ENCODE peak calls at places on chromosomes 16 and 17, in nine cellular contexts. S is colonic mucosa, J is stomach, N is nephron progenitor cell, W is astrocyte of the spinal cord, Y is progenitor cell of endocrine pancreas, C is AG09309, G is adrenal gland, Z is cardiac muscle cell. I is an unnamed sample.

GRCh38 chr17:58614854-58615409 is 76.9 kb downstream of the TEX14 start:
- DNase-seq in S (no peak), J (no peak), N (no peak), W (no peak), Y (no peak), C (no peak), G (no peak), Z (no peak), I (no peak)

GRCh38 chr16:83996481-83997252 is 28.6 kb downstream of the NECAB2 start:
- DNase-seq in S (no peak), J (no peak), N (no peak), W (no peak), Y (no peak), C (no peak), G (no peak), Z (no peak), I (no peak)

GRCh38 chr16:58563235-58563634 is 47.9 kb downstream of the SETD6 start:
- DNase-seq in S (no peak), J (no peak), N (no peak), W (peak; percentile 62), Y (no peak), C (peak; percentile 11), G (no peak), Z (no peak), I (no peak)

GRCh38 chr16:85451646-85452363 is 161.3 kb upstream of the GSE1 start:
- DNase-seq in S (no peak), J (no peak), N (no peak), W (no peak), Y (no peak), C (no peak), G (no peak), Z (no peak), I (no peak)

GRCh38 chr16:35187665-35188225 is 1728.3 kb downstream of the TP53TG3F start:
- DNase-seq in S (no peak), J (no peak), N (no peak), W (no peak), Y (no peak), C (no peak), G (no peak), Z (no peak), I (no peak)

GRCh38 chr17:57086069-57086930 is 1.3 kb downstream of the AKAP1 start:
- DNase-seq in S (peak; percentile 87), J (peak; percentile 50), N (peak; percentile 36), W (no peak), Y (no peak), C (no peak), G (peak; percentile 73), Z (peak; percentile 45), I (peak; percentile 26)

GRCh38 chr17:15946611-15947120 is 1.7 kb downstream of the ADORA2B start:
- DNase-seq in S (peak; percentile 64), J (no peak), N (no peak), W (no peak), Y (no peak), C (no peak), G (no peak), Z (no peak), I (no peak)

GRCh38 chr17:12680407-12680897 is 14.8 kb downstream of the MYOCD start:
- DNase-seq in S (no peak), J (no peak), N (no peak), W (no peak), Y (no peak), C (no peak), G (no peak), Z (no peak), I (no peak)

GRCh38 chr17:2264023-2264860 is 39.3 kb downstream of the SMG6 start:
- DNase-seq in S (no peak), J (no peak), N (no peak), W (peak; percentile 47), Y (no peak), C (no peak), G (no peak), Z (peak; percentile 52), I (no peak)

DNA sequence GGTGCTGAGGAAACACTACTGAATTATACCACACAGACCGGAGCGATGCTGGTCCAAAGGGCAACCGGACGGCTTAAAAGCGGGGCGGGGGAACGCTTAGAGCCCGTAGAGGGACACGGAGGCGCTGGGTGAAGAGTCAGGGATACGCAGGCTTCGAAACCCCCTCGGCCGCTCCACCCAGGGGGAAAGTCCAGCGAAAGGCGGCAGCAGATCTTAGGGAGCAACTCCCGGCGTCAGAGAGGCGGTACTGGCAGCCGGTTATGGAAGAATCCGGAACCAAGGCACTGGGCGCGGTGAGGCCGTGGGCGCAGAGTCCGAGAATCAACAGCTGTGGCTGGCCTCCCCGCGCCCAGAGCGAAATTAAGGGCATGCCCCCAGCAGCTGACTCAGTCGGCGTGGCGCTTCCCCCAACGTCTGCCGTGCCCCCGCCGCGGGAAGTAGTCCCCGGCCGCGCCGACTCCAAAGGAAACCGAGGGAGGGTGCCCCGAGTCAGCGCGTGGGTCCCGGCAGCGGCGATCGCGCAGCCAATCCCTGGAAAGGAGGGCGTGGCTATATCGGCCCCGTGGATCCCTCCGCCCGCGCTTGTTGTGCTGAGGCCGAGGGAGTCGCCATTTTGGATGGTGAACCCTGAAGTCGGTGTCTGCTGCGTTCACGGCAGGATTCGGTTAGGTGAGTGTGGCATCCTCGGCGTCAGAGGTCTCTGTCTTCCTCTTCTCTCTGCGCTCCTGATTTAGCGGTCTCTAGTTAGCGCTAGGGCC is at the start of gene IST1:
- DNase-seq in S (peak; percentile 97), J (peak; percentile 98), N (peak; percentile 96), W (peak; percentile 99), Y (peak; percentile 98), C (peak; percentile 95), G (peak; percentile 99), Z (peak; percentile 99), I (peak; percentile 97)
- TF ChIP-seq CTCF in S (no peak), J (no peak), N (no peak), W (no peak), Y (no peak), C (no peak), G (peak; percentile 2), Z (no peak), I (no peak)

GRCh38 chr17:50100480-50100883 is 5.3 kb downstream of the PDK2 start:
- DNase-seq in S (peak; percentile 70), J (no peak), N (no peak), W (no peak), Y (no peak), C (no peak), G (no peak), Z (no peak), I (no peak)

GRCh38 chr17:50102164-50102991 is 7.2 kb downstream of the PDK2 start:
- DNase-seq in S (peak; percentile 96), J (peak; percentile 90), N (no peak), W (no peak), Y (no peak), C (no peak), G (peak; percentile 88), Z (no peak), I (no peak)

GRCh38 chr17:50100921-50101345 is 5.8 kb downstream of the PDK2 start:
- DNase-seq in S (no peak), J (no peak), N (no peak), W (no peak), Y (no peak), C (no peak), G (no peak), Z (no peak), I (no peak)

GRCh38 chr17:50103252-50103651 is 8.1 kb downstream of the PDK2 start:
- DNase-seq in S (no peak), J (no peak), N (no peak), W (no peak), Y (no peak), C (no peak), G (no peak), Z (no peak), I (no peak)

DNA sequence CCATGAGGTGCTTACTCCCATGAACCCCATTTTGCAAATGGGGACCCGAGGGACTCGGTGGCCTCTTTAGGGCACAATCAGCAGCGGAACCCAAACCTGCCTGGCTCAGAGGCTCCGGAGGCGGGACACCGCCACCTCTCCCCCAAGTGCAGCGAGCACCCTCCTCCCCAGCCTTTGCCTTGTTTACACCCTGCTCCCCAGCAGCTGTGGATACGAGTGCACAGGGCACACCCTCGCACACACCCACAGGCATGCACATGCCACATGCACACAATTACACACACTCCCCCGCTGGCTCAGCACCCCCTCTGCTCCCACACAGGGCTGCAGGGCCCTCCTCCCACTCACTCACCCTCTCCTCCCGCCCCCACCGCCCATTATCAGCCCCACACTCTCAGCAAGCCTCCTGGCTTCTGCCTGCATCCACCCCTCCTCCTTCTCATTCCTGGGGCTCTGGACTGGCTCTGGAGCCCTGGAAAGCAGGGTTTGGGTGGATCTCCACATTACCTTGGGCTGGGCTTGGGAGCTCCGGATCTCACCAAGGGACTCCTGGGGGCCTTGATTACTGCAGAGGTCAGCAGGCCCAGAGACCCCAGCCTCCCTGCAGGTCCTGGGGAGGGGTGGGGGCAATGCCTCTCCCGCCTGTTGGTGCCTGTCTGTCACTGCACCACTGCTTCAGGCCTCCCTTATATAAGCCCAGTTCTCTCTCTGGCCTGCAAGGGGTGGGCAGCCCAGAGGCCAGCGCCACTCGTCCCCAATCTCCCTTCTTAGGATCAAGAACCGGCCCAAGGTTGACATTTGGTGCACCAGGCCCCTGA is 6.4 kb downstream of the PDK2 start:
- DNase-seq in S (peak; percentile 89), J (peak; percentile 73), N (peak; percentile 47), W (no peak), Y (no peak), C (no peak), G (no peak), Z (peak; percentile 73), I (no peak)
- TF ChIP-seq CTCF in S (no peak), J (no peak), N (peak; percentile 17), W (no peak), Y (no peak), C (no peak), G (peak; percentile 26), Z (no peak), I (no peak)

GRCh38 chr17:50180593-50180992 is 14.8 kb downstream of the SGCA start:
- DNase-seq in S (no peak), J (no peak), N (no peak), W (peak; percentile 25), Y (no peak), C (no peak), G (no peak), Z (no peak), I (no peak)
- TF ChIP-seq CTCF in S (no peak), J (no peak), N (no peak), W (no peak), Y (no peak), C (no peak), G (no peak), Z (no peak), I (no peak)

GRCh38 chr16:30447512-30448226 is 2.0 kb upstream of the SEPHS2 start:
- DNase-seq in S (peak; percentile 70), J (no peak), N (no peak), W (no peak), Y (no peak), C (no peak), G (no peak), Z (no peak), I (no peak)

GRCh38 chr16:30446203-30446595 is 525 bp upstream of the SEPHS2 start:
- DNase-seq in S (no peak), J (no peak), N (no peak), W (no peak), Y (no peak), C (no peak), G (no peak), Z (no peak), I (no peak)

GRCh38 chr16:30444231-30445148 is 1.2 kb downstream of the SEPHS2 start:
- DNase-seq in S (no peak), J (no peak), N (no peak), W (no peak), Y (no peak), C (no peak), G (peak; percentile 54), Z (no peak), I (no peak)

GRCh38 chr16:30445408-30446202 is at the start of gene SEPHS2:
- DNase-seq in S (peak; percentile 100), J (peak; percentile 99), N (peak; percentile 93), W (peak; percentile 98), Y (peak; percentile 83), C (peak; percentile 92), G (peak; percentile 100), Z (peak; percentile 96), I (peak; percentile 94)

GRCh38 chr16:30445149-30445407 is 596 bp downstream of the SEPHS2 start:
- DNase-seq in S (no peak), J (no peak), N (no peak), W (no peak), Y (no peak), C (no peak), G (no peak), Z (no peak), I (no peak)
- TF ChIP-seq CTCF in S (no peak), J (no peak), N (no peak), W (no peak), Y (no peak), C (no peak), G (no peak), Z (no peak), I (no peak)